ENCODE peak calls at places on chromosomes 11 and 22, in four cellular contexts. One of them, this sample, is unnamed.

GRCh38 chr11:115338476-115338875 is 165.7 kb downstream of the CADM1 start:
- DNase-seq in A549: no peak
- DNase-seq in H1: no peak
- DNase-seq in HepG2: no peak
- DNase-seq in this sample: no peak

GRCh38 chr11:75896843-75897419 is 81.9 kb downstream of the UVRAG start:
- DNase-seq in A549: peak
- DNase-seq in H1: no peak
- DNase-seq in HepG2: peak
- DNase-seq in this sample: peak

GRCh38 chr11:132177106-132177505 is 806.7 kb downstream of the NTM start:
- DNase-seq in A549: no peak
- DNase-seq in H1: no peak
- DNase-seq in HepG2: peak
- DNase-seq in this sample: no peak

GRCh38 chr11:133249065-133249464 is 283.2 kb downstream of the OPCML start:
- DNase-seq in A549: no peak
- DNase-seq in H1: no peak
- DNase-seq in HepG2: no peak
- DNase-seq in this sample: no peak

GRCh38 chr11:114195981-114196731 is 100.0 kb upstream of the NNMT start:
- DNase-seq in A549: no peak
- DNase-seq in H1: no peak
- DNase-seq in HepG2: no peak
- DNase-seq in this sample: peak

GRCh38 chr11:99020324-99021225 is at the start of gene CNTN5:
- DNase-seq in A549: peak
- DNase-seq in H1: peak
- DNase-seq in HepG2: peak
- DNase-seq in this sample: peak

GRCh38 chr11:33829430-33830141 is 55.3 kb upstream of the FBXO3 start:
- DNase-seq in A549: peak
- DNase-seq in H1: no peak
- DNase-seq in HepG2: peak
- DNase-seq in this sample: peak

GRCh38 chr11:107397357-107397756 is 60.3 kb downstream of the CWF19L2 start:
- DNase-seq in A549: peak
- DNase-seq in H1: peak
- DNase-seq in HepG2: no peak
- DNase-seq in this sample: peak

GRCh38 chr11:77104727-77105126 is 2.1 kb downstream of the OMP start:
- DNase-seq in A549: no peak
- DNase-seq in H1: no peak
- DNase-seq in HepG2: no peak
- DNase-seq in this sample: no peak

GRCh38 chr22:50600541-50600940 is at the start of gene MAPK8IP2:
- DNase-seq in A549: no peak
- DNase-seq in H1: no peak
- DNase-seq in HepG2: no peak
- DNase-seq in this sample: peak

GRCh38 chr11:68669301-68670090 is 14.8 kb upstream of the GAL start:
- DNase-seq in A549: no peak
- DNase-seq in H1: no peak
- DNase-seq in HepG2: no peak
- DNase-seq in this sample: no peak

GRCh38 chr22:47850644-47851151 is 1088.2 kb downstream of the TBC1D22A start:
- DNase-seq in A549: no peak
- DNase-seq in H1: no peak
- DNase-seq in HepG2: no peak
- DNase-seq in this sample: no peak

GRCh38 chr11:76654980-76655379 is 15.6 kb downstream of the LRRC32 start:
- DNase-seq in A549: no peak
- DNase-seq in H1: no peak
- DNase-seq in HepG2: no peak
- DNase-seq in this sample: no peak

GRCh38 chr22:21734540-21735197 is 925 bp downstream of the YPEL1 start:
- DNase-seq in A549: no peak
- DNase-seq in H1: no peak
- DNase-seq in HepG2: no peak
- DNase-seq in this sample: peak

GRCh38 chr22:47194476-47195155 is 432.2 kb downstream of the TBC1D22A start:
- DNase-seq in A549: no peak
- DNase-seq in H1: no peak
- DNase-seq in HepG2: no peak
- DNase-seq in this sample: no peak

GRCh38 chr11:47564933-47565339 is 463 bp upstream of the PTPMT1 start:
- DNase-seq in A549: no peak
- DNase-seq in H1: no peak
- DNase-seq in HepG2: no peak
- DNase-seq in this sample: no peak

GRCh38 chr11:119314748-119315138 is 2.2 kb downstream of the MCAM start:
- DNase-seq in A549: no peak
- DNase-seq in H1: no peak
- DNase-seq in HepG2: no peak
- DNase-seq in this sample: no peak
- H3K4me3 ChIP-seq in A549: no peak
- H3K4me3 ChIP-seq in H1: peak
- H3K4me3 ChIP-seq in HepG2: no peak
- H3K4me3 ChIP-seq in this sample: no peak

DNA sequence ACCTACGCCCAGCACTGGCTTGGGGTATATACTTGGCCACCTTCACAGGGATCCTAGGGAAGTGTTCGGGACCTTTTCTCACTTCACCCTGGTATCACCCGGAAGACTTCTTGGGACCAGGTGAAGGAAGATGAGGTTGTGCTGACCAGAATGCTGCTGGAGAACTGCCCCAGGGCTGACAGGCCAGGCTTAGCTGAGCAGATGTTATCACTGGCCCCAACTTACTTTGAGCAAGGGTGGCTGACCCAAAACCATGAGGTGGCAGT is 4.5 kb downstream of the FTH1 start:
- DNase-seq in A549: no peak
- DNase-seq in H1: no peak
- DNase-seq in HepG2: no peak
- DNase-seq in this sample: peak
- TF ChIP-seq RNF2 in A549: no peak
- TF ChIP-seq RNF2 in H1: no peak
- TF ChIP-seq RNF2 in HepG2: no peak
- TF ChIP-seq RNF2 in this sample: no peak

GRCh38 chr22:40633036-40633435 is 3.5 kb downstream of the MRTFA start:
- DNase-seq in A549: no peak
- DNase-seq in H1: no peak
- DNase-seq in HepG2: no peak
- DNase-seq in this sample: no peak

GRCh38 chr22:40636380-40637180 is at the start of gene MRTFA:
- DNase-seq in A549: peak
- DNase-seq in H1: peak
- DNase-seq in HepG2: peak
- DNase-seq in this sample: peak

GRCh38 chr22:40635008-40635939 is 1.2 kb downstream of the MRTFA start:
- DNase-seq in A549: no peak
- DNase-seq in H1: no peak
- DNase-seq in HepG2: no peak
- DNase-seq in this sample: no peak

GRCh38 chr22:40635940-40636379 is 559 bp downstream of the MRTFA start:
- DNase-seq in A549: no peak
- DNase-seq in H1: no peak
- DNase-seq in HepG2: no peak
- DNase-seq in this sample: no peak

DNA sequence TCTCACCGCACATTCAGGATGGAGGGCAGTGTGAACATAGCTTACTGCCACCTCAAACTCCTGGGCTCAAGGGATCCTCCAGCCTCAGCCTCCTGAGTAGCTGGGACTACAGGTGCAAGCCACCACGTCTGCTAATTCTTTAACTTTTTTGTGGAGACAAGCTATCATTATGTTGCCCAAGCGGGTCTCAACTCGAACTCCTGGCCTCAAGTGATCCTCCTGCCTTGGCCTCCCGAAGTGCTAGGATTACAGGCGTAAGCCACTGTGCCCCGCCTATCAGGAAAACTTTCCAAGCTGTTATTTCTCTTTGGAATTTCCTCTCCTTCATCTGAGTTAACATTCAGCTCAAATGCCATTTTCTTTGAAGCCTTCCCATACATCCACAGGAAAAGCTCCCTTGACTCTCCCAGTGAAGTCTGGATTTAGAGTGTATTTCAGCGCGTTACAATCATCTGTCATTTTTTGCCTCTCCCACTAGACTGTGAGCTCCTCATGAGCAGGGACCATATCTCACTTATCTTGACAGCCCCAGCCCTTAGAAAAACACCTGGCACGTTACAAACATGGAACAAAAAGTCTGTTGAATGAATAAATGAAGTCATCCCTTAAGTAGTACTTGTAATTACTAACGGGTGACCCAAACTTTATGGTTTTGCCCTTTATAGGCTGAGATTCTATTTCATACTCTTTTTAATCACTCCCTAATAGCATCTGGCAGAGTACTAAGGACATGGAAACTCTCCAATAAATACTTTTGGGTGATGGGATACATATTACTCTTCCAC is 2.2 kb downstream of the MRTFA start:
- DNase-seq in A549: no peak
- DNase-seq in H1: no peak
- DNase-seq in HepG2: no peak
- DNase-seq in this sample: no peak
- H3K4me3 ChIP-seq in A549: peak
- H3K4me3 ChIP-seq in H1: no peak
- H3K4me3 ChIP-seq in HepG2: peak
- H3K4me3 ChIP-seq in this sample: no peak

DNA sequence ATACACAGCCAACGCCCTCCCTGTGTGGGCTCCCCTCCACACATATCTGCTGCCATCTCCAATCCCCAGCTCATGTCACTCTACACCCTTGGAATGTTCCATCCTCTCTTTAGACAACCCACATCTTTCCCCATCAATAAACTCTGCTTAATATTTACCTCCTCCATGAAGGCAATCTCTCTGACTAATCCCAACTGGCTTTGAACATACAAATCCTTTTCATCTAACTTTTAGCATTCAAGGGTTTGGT is 135.5 kb upstream of the PITPNB start:
- DNase-seq in A549: no peak
- DNase-seq in H1: no peak
- DNase-seq in HepG2: no peak
- DNase-seq in this sample: no peak
- TF ChIP-seq RNF2 in A549: no peak
- TF ChIP-seq RNF2 in H1: no peak
- TF ChIP-seq RNF2 in HepG2: no peak
- TF ChIP-seq RNF2 in this sample: no peak

DNA sequence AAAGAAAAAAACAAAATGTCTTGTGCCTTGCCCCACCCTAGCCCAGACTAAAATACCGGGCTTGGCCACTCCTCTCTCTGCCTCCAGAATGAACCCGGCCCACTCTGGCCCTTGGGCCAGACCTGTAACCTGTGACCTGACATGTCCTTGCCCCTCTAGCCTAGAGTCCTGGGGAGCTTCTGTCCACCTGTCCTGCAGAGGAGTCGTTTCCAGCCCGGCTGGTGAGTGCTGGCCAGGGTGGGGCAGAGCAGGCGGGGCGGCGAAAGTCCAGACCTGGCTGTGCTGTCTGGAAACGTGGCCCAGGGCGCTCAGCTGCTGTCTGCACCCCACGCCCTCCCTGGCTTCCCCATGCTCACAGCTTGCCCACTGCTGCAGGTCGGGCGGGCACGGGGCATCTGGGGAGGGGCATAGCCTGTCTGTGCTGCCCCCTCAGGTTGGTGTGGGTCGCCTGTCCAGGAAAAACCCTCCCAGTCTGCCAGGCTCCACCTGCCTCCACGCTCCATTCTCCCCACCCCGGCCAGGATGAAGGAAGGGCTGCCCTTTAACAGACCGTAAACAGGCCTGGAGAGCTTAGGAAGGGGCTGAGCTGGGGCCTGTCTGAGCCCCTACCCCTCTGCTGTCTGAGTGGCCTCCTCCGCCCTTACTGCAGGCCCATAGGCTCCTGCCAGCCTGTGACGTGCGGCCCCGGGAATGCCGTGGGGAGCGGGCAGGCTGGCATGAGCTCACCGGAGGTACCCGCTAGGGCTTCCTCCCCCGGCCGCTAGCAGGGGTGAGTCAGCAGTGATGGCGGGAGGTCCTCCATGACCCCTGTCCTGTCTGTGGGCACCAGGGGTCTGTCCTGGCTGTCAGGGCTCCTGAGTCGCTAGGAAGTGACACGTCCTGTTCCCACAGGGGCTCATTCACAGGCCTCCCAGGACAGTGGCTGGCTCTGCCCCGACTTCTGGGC is 1.9 kb downstream of the CD151 start:
- DNase-seq in A549: peak
- DNase-seq in H1: no peak
- DNase-seq in HepG2: no peak
- DNase-seq in this sample: no peak
- H3K4me3 ChIP-seq in A549: peak
- H3K4me3 ChIP-seq in H1: no peak
- H3K4me3 ChIP-seq in HepG2: no peak
- H3K4me3 ChIP-seq in this sample: peak

GRCh38 chr22:42305967-42306366 is 35.5 kb upstream of the TCF20 start:
- DNase-seq in A549: no peak
- DNase-seq in H1: no peak
- DNase-seq in HepG2: no peak
- DNase-seq in this sample: no peak

GRCh38 chr22:42301072-42301741 is 30.8 kb upstream of the TCF20 start:
- DNase-seq in A549: no peak
- DNase-seq in H1: no peak
- DNase-seq in HepG2: no peak
- DNase-seq in this sample: no peak

GRCh38 chr22:42301742-42302102 is 31.3 kb upstream of the TCF20 start:
- DNase-seq in A549: no peak
- DNase-seq in H1: no peak
- DNase-seq in HepG2: no peak
- DNase-seq in this sample: no peak

GRCh38 chr22:42303304-42304020 is 33.0 kb upstream of the TCF20 start:
- DNase-seq in A549: no peak
- DNase-seq in H1: no peak
- DNase-seq in HepG2: peak
- DNase-seq in this sample: no peak

DNA sequence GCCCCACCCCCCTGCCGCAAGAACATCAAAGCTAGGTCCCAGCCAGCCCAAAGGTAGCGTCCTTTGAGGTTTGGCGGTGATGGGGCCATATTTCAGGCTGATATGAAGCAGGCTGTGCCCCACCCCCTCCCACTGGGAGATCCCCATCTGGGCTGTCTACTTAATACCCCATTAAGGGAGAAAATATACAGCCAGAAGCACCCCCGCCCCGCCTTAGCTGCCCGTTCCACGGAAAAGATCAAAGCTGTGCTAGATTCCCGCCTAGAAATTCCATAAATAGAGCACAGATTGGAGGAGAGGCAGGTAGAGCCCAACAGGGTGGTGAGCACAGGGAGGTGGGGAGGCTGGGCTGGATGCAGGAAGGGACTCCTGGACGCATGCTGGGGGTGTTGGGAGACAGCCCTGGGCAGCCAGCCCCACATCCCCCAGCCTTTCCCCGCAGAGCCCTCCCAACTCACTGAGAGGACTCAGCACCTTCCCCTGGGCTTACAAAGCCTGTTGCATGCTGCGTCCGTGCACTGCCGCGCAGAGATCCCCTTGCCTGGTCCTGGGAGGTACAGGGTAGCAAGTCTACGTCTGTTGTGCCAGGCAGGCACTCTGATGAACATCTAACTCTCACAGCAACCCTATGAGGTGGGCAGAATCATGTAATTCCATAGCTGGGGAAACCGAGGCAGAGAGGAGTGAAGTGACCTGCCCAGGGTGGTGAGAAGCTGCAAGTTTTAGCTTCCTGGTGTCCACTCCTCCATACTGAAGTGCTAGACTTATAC is 33.8 kb upstream of the TCF20 start:
- DNase-seq in A549: no peak
- DNase-seq in H1: no peak
- DNase-seq in HepG2: peak
- DNase-seq in this sample: no peak
- TF ChIP-seq RNF2 in A549: no peak
- TF ChIP-seq RNF2 in H1: no peak
- TF ChIP-seq RNF2 in HepG2: no peak
- TF ChIP-seq RNF2 in this sample: no peak